ENCODE peak calls at places on chromosomes 13 and 19, in seven cellular contexts. K is GM06990, N is mammary epithelial cell, P is GM12865, F is epithelial cell of esophagus, T is kidney, C is ovary. W is an unnamed sample.

GRCh38 chr13:103758222-103758621 is 692.0 kb upstream of the SLC10A2 start:
- DNase-seq in K (no peak), N (no peak), P (no peak), F (no peak), T (no peak), C (no peak), W (no peak)

GRCh38 chr19:1410136-1410786 is 2.9 kb downstream of the DAZAP1 start:
- DNase-seq in K (no peak), N (no peak), P (no peak), F (no peak), T (peak), C (no peak), W (no peak)

GRCh38 chr13:107441279-107441678 is 774.1 kb downstream of the LIG4 start:
- DNase-seq in K (no peak), N (no peak), P (no peak), F (peak), T (no peak), C (no peak), W (no peak)

GRCh38 chr13:21124853-21125252 is 51.5 kb downstream of the SKA3 start:
- DNase-seq in K (no peak), N (no peak), P (no peak), F (peak), T (peak), C (no peak), W (no peak)

GRCh38 chr13:29909975-29910674 is 59.7 kb upstream of the UBL3 start:
- DNase-seq in K (no peak), N (peak), P (no peak), F (peak), T (no peak), C (no peak), W (no peak)

GRCh38 chr13:50892162-50892944 is 17.2 kb upstream of the RNASEH2B start:
- DNase-seq in K (peak), N (no peak), P (peak), F (no peak), T (no peak), C (no peak), W (no peak)

GRCh38 chr13:73000027-73000674 is 58.7 kb upstream of the KLF5 start:
- DNase-seq in K (peak), N (peak), P (peak), F (peak), T (no peak), C (no peak), W (no peak)

GRCh38 chr13:76331948-76332712 is 554.1 kb downstream of the KCTD12 start:
- DNase-seq in K (no peak), N (no peak), P (no peak), F (no peak), T (no peak), C (no peak), W (no peak)

GRCh38 chr19:34654796-34655195 is 22.2 kb downstream of the SCGB2B2 start:
- DNase-seq in K (no peak), N (no peak), P (no peak), F (no peak), T (no peak), C (no peak), W (no peak)

GRCh38 chr13:75985132-75985531 is 349.0 kb downstream of the LMO7 start:
- DNase-seq in K (no peak), N (no peak), P (no peak), F (no peak), T (no peak), C (no peak), W (no peak)

GRCh38 chr19:14113762-14114414 is 3.7 kb downstream of the PRKACA start:
- DNase-seq in K (no peak), N (no peak), P (peak), F (no peak), T (no peak), C (peak), W (no peak)

GRCh38 chr19:38666662-38667448 is 19.4 kb downstream of the ACTN4 start:
- DNase-seq in K (no peak), N (peak), P (peak), F (peak), T (peak), C (no peak), W (no peak)

GRCh38 chr19:8221161-8221560 is 12.0 kb downstream of the CERS4 start:
- DNase-seq in K (no peak), N (no peak), P (no peak), F (no peak), T (no peak), C (no peak), W (no peak)

GRCh38 chr13:112246731-112247470 is 129.3 kb upstream of the SPACA7 start:
- DNase-seq in K (no peak), N (no peak), P (no peak), F (no peak), T (no peak), C (no peak), W (no peak)

GRCh38 chr19:10510301-10510802 is 6.9 kb downstream of the S1PR5 start:
- DNase-seq in K (no peak), N (peak), P (peak), F (peak), T (no peak), C (no peak), W (no peak)

GRCh38 chr19:19426799-19427198 is 21.3 kb downstream of the GATAD2A start:
- DNase-seq in K (no peak), N (no peak), P (no peak), F (no peak), T (no peak), C (no peak), W (no peak)

GRCh38 chr13:29480893-29481525 is 114.5 kb downstream of the SLC7A1 start:
- DNase-seq in K (no peak), N (no peak), P (no peak), F (no peak), T (no peak), C (no peak), W (no peak)

GRCh38 chr13:83450586-83450985 is 431.7 kb downstream of the SLITRK1 start:
- DNase-seq in K (no peak), N (peak), P (no peak), F (peak), T (no peak), C (no peak), W (no peak)

GRCh38 chr19:49058592-49058991 is 1.0 kb upstream of the CGB7 start:
- DNase-seq in K (no peak), N (peak), P (peak), F (peak), T (no peak), C (no peak), W (no peak)

GRCh38 chr13:111345682-111346081 is 25.2 kb downstream of the TEX29 start:
- DNase-seq in K (no peak), N (no peak), P (no peak), F (no peak), T (no peak), C (no peak), W (no peak)

GRCh38 chr13:112042496-112042895 is 24.5 kb upstream of the SOX1 start:
- DNase-seq in K (no peak), N (no peak), P (no peak), F (no peak), T (no peak), C (no peak), W (no peak)

GRCh38 chr13:34155931-34156607 is 338.1 kb downstream of the RFC3 start:
- DNase-seq in K (no peak), N (peak), P (no peak), F (peak), T (no peak), C (no peak), W (peak)

GRCh38 chr19:10927691-10928562 is 512 bp downstream of the YIPF2 start:
- DNase-seq in K (no peak), N (no peak), P (no peak), F (no peak), T (no peak), C (no peak), W (no peak)

GRCh38 chr19:44212865-44213346 is 574 bp downstream of the ZNF227 start:
- DNase-seq in K (no peak), N (peak), P (peak), F (peak), T (no peak), C (peak), W (peak)

GRCh38 chr13:23443878-23444277 is 10.4 kb upstream of the SACS start:
- DNase-seq in K (no peak), N (no peak), P (no peak), F (no peak), T (no peak), C (no peak), W (no peak)

GRCh38 chr19:36257512-36257876 is 42.6 kb downstream of the ZNF146 start:
- DNase-seq in K (no peak), N (no peak), P (no peak), F (no peak), T (peak), C (peak), W (no peak)

GRCh38 chr19:14111486-14111885 is 6.1 kb downstream of the PRKACA start:
- DNase-seq in K (no peak), N (no peak), P (no peak), F (no peak), T (no peak), C (no peak), W (no peak)

GRCh38 chr13:29270536-29271045 is 324.9 kb downstream of the SLC7A1 start:
- DNase-seq in K (no peak), N (no peak), P (no peak), F (no peak), T (no peak), C (no peak), W (no peak)

GRCh38 chr19:16442386-16443276 is 29.1 kb downstream of the EPS15L1 start:
- DNase-seq in K (no peak), N (no peak), P (no peak), F (no peak), T (no peak), C (no peak), W (no peak)

GRCh38 chr19:7397687-7398086 is 49.0 kb downstream of the ARHGEF18 start:
- DNase-seq in K (no peak), N (peak), P (no peak), F (peak), T (no peak), C (no peak), W (peak)

GRCh38 chr13:29514720-29515310 is 80.7 kb downstream of the SLC7A1 start:
- DNase-seq in K (no peak), N (no peak), P (no peak), F (no peak), T (no peak), C (no peak), W (no peak)

GRCh38 chr13:46339035-46339666 is 47.9 kb downstream of the RUBCNL start:
- DNase-seq in K (peak), N (peak), P (peak), F (peak), T (no peak), C (no peak), W (no peak)

GRCh38 chr13:23488442-23488841 is 54.9 kb upstream of the SACS start:
- DNase-seq in K (no peak), N (peak), P (no peak), F (no peak), T (no peak), C (no peak), W (peak)

GRCh38 chr13:112693831-112694497 is 4.1 kb downstream of the ATP11A start:
- DNase-seq in K (no peak), N (peak), P (peak), F (peak), T (peak), C (peak), W (no peak)

GRCh38 chr19:34576292-34576691 is 94.7 kb downstream of the WTIP start:
- DNase-seq in K (no peak), N (no peak), P (no peak), F (no peak), T (no peak), C (no peak), W (no peak)

GRCh38 chr13:43058836-43059235 is 35.5 kb downstream of the DNAJC15 start:
- DNase-seq in K (no peak), N (no peak), P (no peak), F (no peak), T (no peak), C (no peak), W (no peak)
- H3K4me3 ChIP-seq in K (no peak), N (no peak), P (no peak), F (no peak), T (no peak), C (no peak), W (no peak)

DNA sequence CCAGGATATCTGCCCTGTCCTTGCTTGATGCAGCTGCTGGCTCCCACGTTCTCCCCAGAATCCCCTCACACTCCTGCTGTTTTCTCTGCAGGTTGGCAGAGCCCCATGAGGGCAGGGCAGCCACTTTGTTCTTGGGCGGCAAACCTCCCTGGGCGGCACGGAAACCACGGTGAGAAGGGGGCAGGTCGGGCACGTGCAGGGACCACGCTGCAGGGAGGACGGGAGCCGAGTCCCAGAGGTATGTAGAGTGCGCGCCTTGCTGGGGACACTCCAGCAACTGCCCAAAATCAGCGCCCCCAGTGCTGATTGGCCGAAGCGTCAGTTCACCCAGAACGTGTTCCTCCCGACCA is 30.3 kb upstream of the MIER2 start:
- DNase-seq in K (no peak), N (no peak), P (no peak), F (no peak), T (no peak), C (no peak), W (no peak)
- TF ChIP-seq CTCF in K (no peak), N (no peak), P (no peak), F (no peak), T (no peak), C (no peak), W (no peak)

DNA sequence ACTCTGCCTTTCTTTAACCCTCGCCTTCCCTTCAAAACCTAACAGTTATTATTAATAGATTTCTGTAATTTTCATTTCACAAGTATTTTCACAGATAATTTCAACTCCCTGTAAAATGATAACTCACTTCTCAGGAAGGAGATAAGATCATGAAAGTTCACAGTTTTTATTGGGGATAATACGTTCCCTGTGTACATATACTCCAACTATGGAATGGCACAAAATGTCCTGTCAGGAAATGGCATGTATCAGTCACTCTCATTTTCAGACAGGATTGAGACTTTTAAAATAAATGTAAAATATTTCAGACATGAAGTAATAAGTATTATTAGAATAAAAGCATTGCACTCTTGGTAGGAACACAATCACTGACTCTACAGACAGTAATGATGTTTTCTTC is 932 bp upstream of the TRAPPC2B start:
- DNase-seq in K (no peak), N (no peak), P (no peak), F (no peak), T (no peak), C (no peak), W (no peak)
- H3K4me3 ChIP-seq in K (no peak), N (peak), P (peak), F (peak), T (peak), C (no peak), W (peak)

GRCh38 chr19:4007021-4007835 is at the start of gene PIAS4:
- DNase-seq in K (peak), N (peak), P (peak), F (peak), T (peak), C (peak), W (peak)
- TF ChIP-seq CTCF in K (no peak), N (no peak), P (no peak), F (no peak), T (peak), C (no peak), W (no peak)

GRCh38 chr13:19597523-19597922 is 35.9 kb upstream of the MPHOSPH8 start:
- DNase-seq in K (no peak), N (peak), P (no peak), F (peak), T (no peak), C (no peak), W (no peak)

GRCh38 chr13:19604306-19604705 is 29.2 kb upstream of the MPHOSPH8 start:
- DNase-seq in K (no peak), N (no peak), P (no peak), F (no peak), T (no peak), C (no peak), W (no peak)

GRCh38 chr13:19606152-19606551 is 27.3 kb upstream of the MPHOSPH8 start:
- DNase-seq in K (no peak), N (peak), P (no peak), F (peak), T (no peak), C (no peak), W (no peak)

GRCh38 chr13:19605161-19605955 is 28.1 kb upstream of the MPHOSPH8 start:
- DNase-seq in K (no peak), N (peak), P (no peak), F (peak), T (no peak), C (no peak), W (no peak)

GRCh38 chr13:19601749-19602725 is 31.4 kb upstream of the MPHOSPH8 start:
- DNase-seq in K (peak), N (peak), P (peak), F (peak), T (peak), C (peak), W (no peak)
- H3K4me3 ChIP-seq in K (peak), N (peak), P (peak), F (peak), T (no peak), C (peak), W (peak)

GRCh38 chr13:44335463-44335862 is 38.2 kb upstream of the SERP2 start:
- DNase-seq in K (no peak), N (no peak), P (no peak), F (no peak), T (no peak), C (no peak), W (no peak)
- TF ChIP-seq CTCF in K (no peak), N (no peak), P (no peak), F (no peak), T (no peak), C (no peak), W (no peak)

GRCh38 chr19:13100871-13101589 is 1.6 kb downstream of the LYL1 start:
- DNase-seq in K (no peak), N (no peak), P (no peak), F (no peak), T (no peak), C (peak), W (no peak)
- H3K4me3 ChIP-seq in K (no peak), N (no peak), P (no peak), F (no peak), T (peak), C (no peak), W (no peak)

W was measured in HFF-Myc.